ENCODE peak calls at places on chromosomes 11 and 22, in eight cellular contexts. H is ureter; U is body of pancreas; F is HTR-8/SVneo; O is activated T-helper 1 cell treated with anti-CD3 and anti-CD28 coated beads, Interleukin-2, amount 50 U/mL, for 16 hours; L is stimulated activated CD4-positive, alpha-beta T cell treated with anti-CD3 and anti-CD28 coated beads, Interleukin-2, amount 100 ng/mL, for 48 hours; X is activated T-cell treated with anti-CD3 and anti-CD28 coated beads for 1 hour; A is effector CD4-positive, alpha-beta T cell. E is an unnamed sample.

GRCh38 chr11:111840143-111840542 is 31.2 kb downstream of the ALG9 start:
- DNase-seq in U (no peak), F (no peak), O (no peak), H (no peak), A (no peak), L (no peak), X (no peak), E (no peak)

GRCh38 chr11:103893366-103893765 is 143.1 kb upstream of the DDI1 start:
- DNase-seq in F (no peak), H (no peak), X (no peak), A (no peak), O (no peak), L (no peak), U (no peak), E (no peak)

GRCh38 chr22:38111941-38112355 is 1.5 kb upstream of the BAIAP2L2 start:
- DNase-seq in F (no peak), L (no peak), U (no peak), A (no peak), H (no peak), O (no peak), X (no peak), E (no peak)

GRCh38 chr11:118366287-118366686 is 6.9 kb downstream of the UBE4A start:
- DNase-seq in X (no peak), L (no peak), F (no peak), O (no peak), H (no peak), A (no peak), U (peak), E (no peak)

GRCh38 chr11:117898059-117898458 is 21.6 kb upstream of the FXYD6 start:
- DNase-seq in L (no peak), F (no peak), O (no peak), A (no peak), X (no peak), U (no peak), H (no peak), E (no peak)

GRCh38 chr11:119089319-119089718 is 4.6 kb downstream of the HMBS start:
- DNase-seq in F (no peak), X (no peak), H (no peak), A (no peak), U (no peak), L (no peak), O (no peak), E (no peak)

GRCh38 chr22:47049078-47049609 is 286.7 kb downstream of the TBC1D22A start:
- DNase-seq in L (no peak), F (no peak), O (no peak), H (no peak), A (no peak), X (no peak), U (no peak), E (no peak)

GRCh38 chr22:32202539-32203180 is 2.2 kb downstream of the RFPL2 start:
- DNase-seq in A (no peak), O (no peak), L (peak), F (peak), H (peak), X (no peak), U (peak), E (peak)

GRCh38 chr11:61467609-61468401 is 37.9 kb downstream of the SDHAF2 start:
- DNase-seq in A (no peak), F (no peak), U (no peak), O (no peak), H (no peak), X (no peak), L (no peak), E (no peak)

GRCh38 chr11:113111156-113111555 is 149.9 kb downstream of the NCAM1 start:
- DNase-seq in L (no peak), H (no peak), O (no peak), X (no peak), U (no peak), F (no peak), A (no peak), E (no peak)

GRCh38 chr11:100861221-100861620 is 174.1 kb downstream of the ARHGAP42 start:
- DNase-seq in F (no peak), U (peak), H (peak), X (no peak), A (no peak), O (no peak), L (no peak), E (no peak)

GRCh38 chr22:21780259-21780658 is 44.7 kb upstream of the YPEL1 start:
- DNase-seq in F (no peak), X (no peak), A (no peak), O (no peak), U (no peak), H (no peak), L (no peak), E (no peak)

GRCh38 chr22:43837666-43838065 is 24.6 kb downstream of the SULT4A1 start:
- DNase-seq in A (no peak), F (no peak), L (no peak), U (no peak), O (no peak), H (no peak), X (no peak), E (no peak)

GRCh38 chr11:106853850-106854401 is 164.3 kb downstream of the GUCY1A2 start:
- DNase-seq in U (no peak), F (no peak), H (no peak), O (no peak), A (no peak), L (no peak), X (no peak), E (no peak)

GRCh38 chr11:10396771-10397170 is 58.3 kb upstream of the AMPD3 start:
- DNase-seq in L (no peak), U (no peak), F (no peak), O (no peak), H (no peak), A (no peak), X (no peak), E (no peak)

GRCh38 chr11:18798941-18799469 is 7.4 kb upstream of the PTPN5 start:
- DNase-seq in H (no peak), L (no peak), F (no peak), O (no peak), U (no peak), X (no peak), A (no peak), E (no peak)

GRCh38 chr11:69131644-69132300 is 24.0 kb upstream of the SMIM38 start:
- DNase-seq in O (no peak), A (no peak), H (peak), U (peak), F (peak), L (no peak), X (no peak), E (peak)

GRCh38 chr11:62602141-62603071 is 741 bp upstream of the MTA2 start:
- DNase-seq in U (peak), A (peak), F (no peak), X (no peak), L (no peak), O (no peak), H (peak), E (peak)

GRCh38 chr22:21719024-21719423 is 16.6 kb downstream of the YPEL1 start:
- DNase-seq in H (no peak), F (no peak), A (no peak), L (no peak), U (no peak), O (no peak), X (no peak), E (no peak)

GRCh38 chr11:94141511-94142307 is 13.1 kb downstream of the PANX1 start:
- DNase-seq in F (no peak), O (no peak), A (no peak), U (no peak), H (no peak), L (no peak), X (no peak), E (no peak)

GRCh38 chr11:121070951-121071350 is 30.1 kb upstream of the TECTA start:
- DNase-seq in A (no peak), H (no peak), L (no peak), O (no peak), F (no peak), X (no peak), U (no peak), E (no peak)

GRCh38 chr11:70854201-70854600 is 398.2 kb downstream of the SHANK2 start:
- DNase-seq in X (no peak), L (no peak), O (no peak), U (no peak), F (no peak), A (no peak), H (no peak), E (no peak)

GRCh38 chr11:69646493-69647201 is 5.7 kb downstream of the CCND1 start:
- DNase-seq in L (no peak), U (no peak), H (no peak), X (no peak), O (no peak), F (no peak), A (no peak), E (no peak)

GRCh38 chr11:128341280-128341679 is 246.1 kb downstream of the ETS1 start:
- DNase-seq in X (peak), L (no peak), F (no peak), U (no peak), A (peak), H (no peak), O (no peak), E (no peak)